ENCODE peak calls at places on chromosomes 7 and 10, in eight cellular contexts. P, L, V, T, F, C, Y and N are unnamed samples.
A peak's percentile ranks its signal among the peaks of the same experiment; 100 is the strongest.

GRCh38 chr10:11335167-11335652 is 276.2 kb downstream of the USP6NL start:
- DNase-seq in P (peak; percentile 67), L (no peak), V (no peak), T (peak; percentile 47), F (peak; percentile 86), C (no peak), Y (no peak), N (no peak)

GRCh38 chr7:27606270-27607209 is 56.1 kb downstream of the HIBADH start:
- DNase-seq in P (peak; percentile 70), L (peak; percentile 36), V (no peak), T (no peak), F (no peak), C (peak; percentile 76), Y (no peak), N (no peak)

GRCh38 chr7:114051871-114052324 is 133.1 kb upstream of the PPP1R3A start:
- DNase-seq in P (no peak), L (no peak), V (no peak), T (no peak), F (no peak), C (no peak), Y (no peak), N (no peak)

GRCh38 chr7:77537595-77538185 is 595 bp downstream of the PTPN12 start:
- DNase-seq in P (peak; percentile 59), L (no peak), V (peak; percentile 77), T (no peak), F (peak; percentile 92), C (peak; percentile 56), Y (no peak), N (peak; percentile 45)

GRCh38 chr7:42980084-42980483 is 47.9 kb downstream of the MRPL32 start:
- DNase-seq in P (no peak), L (no peak), V (no peak), T (no peak), F (no peak), C (no peak), Y (no peak), N (no peak)

GRCh38 chr10:12351447-12351846 is 2.1 kb downstream of the CAMK1D start:
- DNase-seq in P (no peak), L (no peak), V (no peak), T (no peak), F (peak; percentile 80), C (no peak), Y (no peak), N (no peak)

GRCh38 chr7:130606161-130606560 is 62.4 kb downstream of the COPG2 start:
- DNase-seq in P (no peak), L (no peak), V (no peak), T (no peak), F (no peak), C (no peak), Y (no peak), N (no peak)

GRCh38 chr10:37728830-37729229 is 128.6 kb downstream of the ZNF248 start:
- DNase-seq in P (no peak), L (no peak), V (no peak), T (no peak), F (no peak), C (no peak), Y (no peak), N (no peak)

GRCh38 chr10:3404381-3404780 is 231.8 kb upstream of the PITRM1 start:
- DNase-seq in P (no peak), L (no peak), V (no peak), T (no peak), F (peak; percentile 48), C (no peak), Y (no peak), N (no peak)

DNA sequence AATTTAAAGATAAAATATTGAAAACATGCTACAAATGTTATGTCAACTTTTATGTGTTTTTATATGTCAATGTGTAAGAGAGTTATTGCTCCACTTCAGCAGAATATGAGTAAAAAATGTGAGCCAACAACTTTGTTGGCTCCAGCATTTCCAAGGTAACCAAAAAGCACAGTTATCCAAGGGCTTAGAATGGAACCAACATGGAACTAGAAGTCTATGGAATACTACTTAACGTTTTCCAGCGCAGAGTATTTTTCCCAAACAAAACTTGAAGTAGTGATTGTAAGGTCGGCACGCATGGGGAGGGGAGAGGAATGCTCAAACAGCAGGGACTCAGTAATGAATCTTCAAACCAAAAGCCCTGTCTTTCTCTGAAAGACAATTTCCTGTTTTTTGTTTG is 45.1 kb upstream of the TSPAN13 start:
- DNase-seq in P (no peak), L (no peak), V (no peak), T (no peak), F (no peak), C (peak; percentile 76), Y (no peak), N (no peak)
- H3K27ac ChIP-seq in P (no peak overlapping the region), L (no peak overlapping the region), V (peak overlapping the region; percentile 44), T (no peak overlapping the region), F (no peak overlapping the region), C (peak overlapping the region; percentile 98), Y (no peak overlapping the region), N (no peak overlapping the region)

GRCh38 chr7:101127460-101128039 is 646 bp downstream of the SERPINE1 start:
- DNase-seq in P (no peak), L (no peak), V (no peak), T (no peak), F (no peak), C (peak; percentile 51), Y (no peak), N (no peak)

GRCh38 chr7:101126651-101127459 is at the start of gene SERPINE1:
- DNase-seq in P (peak; percentile 94), L (peak; percentile 99), V (peak; percentile 75), T (peak; percentile 73), F (peak; percentile 81), C (peak; percentile 100), Y (peak; percentile 95), N (peak; percentile 87)

GRCh38 chr7:101125989-101126650 is 784 bp upstream of the SERPINE1 start:
- DNase-seq in P (peak; percentile 60), L (peak; percentile 93), V (no peak), T (no peak), F (no peak), C (peak; percentile 84), Y (peak; percentile 91), N (peak; percentile 78)

GRCh38 chr7:101128040-101128834 is 1.3 kb downstream of the SERPINE1 start:
- DNase-seq in P (no peak), L (peak; percentile 40), V (no peak), T (no peak), F (no peak), C (peak; percentile 56), Y (no peak), N (no peak)

DNA sequence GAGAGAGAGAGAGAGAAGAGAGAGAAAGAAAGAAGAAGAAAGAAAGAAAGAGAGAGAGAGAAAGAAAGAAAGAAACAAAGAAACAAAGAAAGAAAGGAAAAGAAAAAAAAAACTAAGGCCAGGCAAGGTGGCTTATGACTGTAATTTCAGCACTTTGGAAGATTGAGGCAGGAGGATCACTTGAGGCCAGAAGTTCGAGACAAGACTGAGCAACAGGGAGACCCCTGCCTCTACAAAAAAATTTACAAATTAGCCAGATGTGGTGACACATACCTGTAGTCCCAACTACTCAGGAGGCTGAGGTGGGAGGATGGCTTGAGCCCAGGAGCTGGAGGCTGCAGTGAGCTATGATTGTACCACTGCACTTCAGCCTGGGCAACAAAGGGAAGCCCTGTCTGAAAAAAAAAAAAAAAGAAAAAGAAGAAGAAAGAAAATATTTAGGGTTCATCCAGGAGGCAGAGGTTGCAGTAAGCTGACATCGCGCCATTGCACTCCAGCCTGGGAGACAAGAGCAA is 2.8 kb downstream of the SERPINE1 start:
- DNase-seq in P (no peak), L (no peak), V (no peak), T (no peak), F (no peak), C (peak; percentile 41), Y (no peak), N (no peak)
- H3K4me3 ChIP-seq in P (no peak overlapping the region), L (no peak overlapping the region), V (no peak overlapping the region), T (no peak overlapping the region), F (no peak overlapping the region), C (peak overlapping the region; percentile 94), Y (no peak overlapping the region), N (no peak overlapping the region)

GRCh38 chr10:119215371-119215770 is 8.0 kb downstream of the GRK5 start:
- DNase-seq in P (no peak), L (no peak), V (no peak), T (no peak), F (no peak), C (no peak), Y (peak; percentile 22), N (no peak)

GRCh38 chr10:119219747-119220320 is 12.5 kb downstream of the GRK5 start:
- DNase-seq in P (no peak), L (no peak), V (no peak), T (no peak), F (no peak), C (peak; percentile 67), Y (no peak), N (no peak)

GRCh38 chr10:119216137-119216536 is 8.8 kb downstream of the GRK5 start:
- DNase-seq in P (no peak), L (no peak), V (no peak), T (no peak), F (no peak), C (no peak), Y (peak; percentile 54), N (no peak)

GRCh38 chr10:119217937-119218579 is 10.7 kb downstream of the GRK5 start:
- DNase-seq in P (no peak), L (no peak), V (no peak), T (no peak), F (no peak), C (no peak), Y (no peak), N (no peak)

DNA sequence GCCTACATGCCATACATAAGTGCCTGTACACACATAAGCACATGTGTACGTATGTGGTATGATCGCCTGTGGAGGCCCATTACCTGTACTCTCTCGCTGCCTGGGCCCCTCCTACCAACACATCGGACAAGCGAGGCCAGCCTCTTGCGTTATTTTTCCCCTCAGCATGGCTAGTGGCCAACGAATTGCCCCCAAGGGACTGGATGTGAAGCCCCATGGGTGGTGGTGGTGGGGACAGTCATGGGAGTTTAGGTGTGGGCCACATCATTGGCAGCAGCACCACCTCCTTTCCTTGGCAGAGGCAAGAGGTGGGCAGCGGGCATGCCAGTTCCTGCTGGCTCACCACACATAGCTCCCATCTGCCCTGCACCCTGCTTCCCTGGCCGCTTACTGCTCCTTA is 10.0 kb downstream of the GRK5 start:
- DNase-seq in P (no peak), L (no peak), V (no peak), T (no peak), F (no peak), C (no peak), Y (no peak), N (no peak)
- H3K4me1 ChIP-seq in P (peaks cover 67% of the 10 kb centered on the region), L (no peaks in the 10 kb centered on the region), V (peaks cover 17% of the 10 kb centered on the region), T (no peaks in the 10 kb centered on the region), F (peaks cover 85% of the 10 kb centered on the region), C (peaks cover 26% of the 10 kb centered on the region), Y (peaks cover 2% of the 10 kb centered on the region), N (peaks cover 96% of the 10 kb centered on the region)

GRCh38 chr10:124522903-124523260 is 61.3 kb downstream of the LHPP start:
- DNase-seq in P (peak; percentile 54), L (no peak), V (peak; percentile 2), T (no peak), F (peak; percentile 68), C (no peak), Y (no peak), N (no peak)
- H3K27ac ChIP-seq in P (peak overlapping the region; percentile 59), L (no peak overlapping the region), V (no peak overlapping the region), T (peak overlapping the region; percentile 1), F (peak overlapping the region; percentile 61), C (no peak overlapping the region), Y (no peak overlapping the region), N (peak overlapping the region; percentile 28)

GRCh38 chr10:75386128-75386527 is 15.4 kb downstream of the ZNF503 start:
- DNase-seq in P (no peak), L (no peak), V (no peak), T (no peak), F (no peak), C (no peak), Y (no peak), N (no peak)
- H3K4me3 ChIP-seq in P (no peak overlapping the region), L (no peak overlapping the region), V (no peak overlapping the region), T (no peak overlapping the region), F (no peak overlapping the region), C (no peak overlapping the region), Y (no peak overlapping the region), N (no peak overlapping the region)